ENCODE peak calls at places on chromosomes 6 and 20, in four cellular contexts. L, J, E and N are unnamed samples.

GRCh38 chr20:50029697-50030428 is 47.1 kb downstream of the SNAI1 start:
- DNase-seq in J (peak; percentile 69), L (peak; percentile 83), E (peak; percentile 98), N (no peak)

GRCh38 chr6:169905041-169905807 is 153.8 kb downstream of the ERMARD start:
- DNase-seq in E (peak; percentile 60), L (peak; percentile 48), J (no peak), N (no peak)

GRCh38 chr20:45487231-45487635 is 17.7 kb downstream of the WFDC2 start:
- DNase-seq in E (no peak), J (no peak), L (no peak), N (peak; percentile 10)

GRCh38 chr6:29705389-29706231 is 17.6 kb upstream of the HLA-F start:
- DNase-seq in E (peak; percentile 72), J (peak; percentile 47), L (peak; percentile 78), N (peak; percentile 27)

GRCh38 chr6:122953766-122954165 is 42.3 kb upstream of the CLVS2 start:
- DNase-seq in E (no peak), J (no peak), L (no peak), N (no peak)

GRCh38 chr6:157884756-157885155 is 61.7 kb downstream of the SNX9 start:
- DNase-seq in L (no peak), E (no peak), J (no peak), N (no peak)

GRCh38 chr6:135630789-135631376 is 133.3 kb upstream of the AHI1 start:
- DNase-seq in E (no peak), L (no peak), J (no peak), N (no peak)

GRCh38 chr6:133466666-133467065 is 225.5 kb downstream of the EYA4 start:
- DNase-seq in E (no peak), J (no peak), L (no peak), N (no peak)

GRCh38 chr6:44503471-44503870 is 116.0 kb downstream of the CDC5L start:
- DNase-seq in E (no peak), L (no peak), J (no peak), N (no peak)
- H3K9me2 ChIP-seq in E (no peaks in the 10 kb centered on the region), L (peaks cover 4% of the 10 kb centered on the region), J (no peaks in the 10 kb centered on the region), N (no peaks in the 10 kb centered on the region)

GRCh38 chr6:124996411-124996810 is 34.2 kb downstream of the RNF217 start:
- DNase-seq in L (no peak), J (no peak), E (no peak), N (no peak)

GRCh38 chr6:124995131-124995530 is 32.9 kb downstream of the RNF217 start:
- DNase-seq in J (no peak), E (peak; percentile 45), L (peak; percentile 12), N (no peak)

GRCh38 chr6:124995645-124996325 is 33.5 kb downstream of the RNF217 start:
- DNase-seq in L (no peak), E (peak; percentile 4), J (no peak), N (no peak)

GRCh38 chr6:124999105-124999764 is 37.0 kb downstream of the RNF217 start:
- DNase-seq in J (peak; percentile 44), L (peak; percentile 53), E (no peak), N (no peak)

GRCh38 chr6:124997196-124997875 is 35.1 kb downstream of the RNF217 start:
- DNase-seq in J (no peak), L (no peak), E (no peak), N (no peak)
- H3K79me2 ChIP-seq in J (peaks cover 57% of the 10 kb centered on the region), L (no peaks in the 10 kb centered on the region), E (peaks cover 99% of the 10 kb centered on the region), N (no peaks in the 10 kb centered on the region)

GRCh38 chr6:159727717-159728440 is 573 bp downstream of the WTAP start:
- DNase-seq in L (peak; percentile 5), E (peak; percentile 68), J (no peak), N (peak; percentile 76)
- H3K9me2 ChIP-seq in L (no peaks in the 10 kb centered on the region), E (no peaks in the 10 kb centered on the region), J (no peaks in the 10 kb centered on the region), N (no peaks in the 10 kb centered on the region)

GRCh38 chr6:111409430-111409829 is 73.6 kb downstream of the REV3L start:
- DNase-seq in L (no peak), E (no peak), J (no peak), N (no peak)

GRCh38 chr6:111411046-111411445 is 72.0 kb downstream of the REV3L start:
- DNase-seq in L (no peak), J (no peak), E (no peak), N (no peak)

GRCh38 chr6:111406200-111406711 is 76.8 kb downstream of the REV3L start:
- DNase-seq in E (no peak), J (no peak), L (no peak), N (peak; percentile 82)

GRCh38 chr6:111410371-111410770 is 72.6 kb downstream of the REV3L start:
- DNase-seq in L (no peak), E (no peak), J (no peak), N (peak; percentile 27)

DNA sequence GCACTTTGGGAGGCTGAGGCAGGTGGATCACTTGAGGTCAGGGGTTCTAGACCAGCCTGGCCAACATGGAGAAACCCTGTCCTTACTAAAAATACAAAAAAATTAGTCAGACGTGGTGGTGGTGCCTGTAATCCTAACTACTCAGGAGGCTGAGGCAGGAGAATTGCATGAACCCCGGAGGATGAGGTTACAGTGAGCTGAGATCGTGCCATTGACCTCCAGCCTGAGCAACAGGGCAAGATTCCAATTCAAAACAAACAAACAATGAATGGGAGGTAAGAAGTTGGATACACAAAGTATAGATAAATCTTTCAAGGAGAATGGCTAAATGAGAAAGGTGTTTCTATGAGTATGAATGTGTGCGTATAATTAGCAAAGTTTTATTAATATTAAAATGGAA is 75.3 kb downstream of the REV3L start:
- DNase-seq in J (no peak), L (no peak), E (no peak), N (no peak)
- H3K79me2 ChIP-seq in J (no peaks in the 10 kb centered on the region), L (no peaks in the 10 kb centered on the region), E (peaks cover 79% of the 10 kb centered on the region), N (peaks cover 17% of the 10 kb centered on the region)

GRCh38 chr20:22687676-22688360 is 103.4 kb upstream of the FOXA2 start:
- DNase-seq in J (no peak), L (no peak), E (no peak), N (no peak)

GRCh38 chr20:22690616-22691179 is 106.3 kb upstream of the FOXA2 start:
- DNase-seq in J (no peak), L (no peak), E (no peak), N (no peak)

GRCh38 chr20:22690000-22690399 is 105.6 kb upstream of the FOXA2 start:
- DNase-seq in L (no peak), J (no peak), E (no peak), N (no peak)

GRCh38 chr20:22688485-22688884 is 104.1 kb upstream of the FOXA2 start:
- DNase-seq in J (no peak), L (no peak), E (no peak), N (no peak)

GRCh38 chr20:22689246-22689645 is 104.9 kb upstream of the FOXA2 start:
- DNase-seq in L (no peak), E (no peak), J (no peak), N (no peak)
- H3K9me2 ChIP-seq in L (no peaks in the 10 kb centered on the region), E (no peaks in the 10 kb centered on the region), J (no peaks in the 10 kb centered on the region), N (no peaks in the 10 kb centered on the region)

GRCh38 chr6:128507337-128508310 is 12.8 kb downstream of the PTPRK start:
- DNase-seq in E (peak; percentile 64), L (peak; percentile 80), J (no peak), N (no peak)
- H3K79me2 ChIP-seq in E (peaks cover 74% of the 10 kb centered on the region), L (peaks cover 74% of the 10 kb centered on the region), J (peaks cover 95% of the 10 kb centered on the region), N (no peaks in the 10 kb centered on the region)

GRCh38 chr6:111339294-111339693 is 143.7 kb downstream of the REV3L start:
- DNase-seq in L (no peak), E (no peak), J (no peak), N (no peak)
- H3K9me2 ChIP-seq in L (no peaks in the 10 kb centered on the region), E (no peaks in the 10 kb centered on the region), J (no peaks in the 10 kb centered on the region), N (no peaks in the 10 kb centered on the region)

DNA sequence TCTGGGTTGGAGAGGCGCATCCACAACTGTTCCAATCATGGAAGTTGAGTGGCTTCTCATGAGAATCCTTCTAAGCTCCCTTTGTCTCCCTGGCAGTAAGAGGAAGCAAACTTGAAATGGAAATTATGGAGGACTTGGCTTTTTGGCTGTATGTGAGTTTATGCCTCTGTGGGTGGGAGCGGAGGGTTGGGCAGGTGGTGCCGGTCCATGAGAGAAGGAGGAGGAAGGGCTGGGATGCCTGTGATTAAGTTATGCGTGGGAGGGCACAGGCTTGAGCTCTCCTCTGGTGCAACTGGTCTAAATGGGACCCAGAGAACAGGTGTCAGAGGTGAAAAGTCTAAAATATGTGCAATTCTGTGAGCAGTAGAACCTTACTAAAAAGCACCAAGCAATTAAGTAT is 2.2 kb downstream of the PHACTR3 start:
- DNase-seq in J (no peak), E (no peak), L (no peak), N (no peak)
- H3K79me2 ChIP-seq in J (no peaks in the 10 kb centered on the region), E (no peaks in the 10 kb centered on the region), L (no peaks in the 10 kb centered on the region), N (no peaks in the 10 kb centered on the region)

GRCh38 chr20:38840894-38841470 is 35.5 kb downstream of the PPP1R16B start:
- DNase-seq in E (no peak), L (no peak), J (no peak), N (no peak)

GRCh38 chr20:38842017-38842416 is 36.5 kb downstream of the PPP1R16B start:
- DNase-seq in E (no peak), J (no peak), L (no peak), N (peak; percentile 49)

GRCh38 chr20:38843346-38843745 is 37.8 kb downstream of the PPP1R16B start:
- DNase-seq in L (no peak), E (no peak), J (no peak), N (peak; percentile 36)

GRCh38 chr20:38841570-38841969 is 36.1 kb downstream of the PPP1R16B start:
- DNase-seq in J (no peak), L (no peak), E (no peak), N (no peak)

GRCh38 chr20:38842558-38842981 is 37.1 kb downstream of the PPP1R16B start:
- DNase-seq in E (no peak), J (no peak), L (no peak), N (peak; percentile 96)
- H3K9me2 ChIP-seq in E (no peaks in the 10 kb centered on the region), J (no peaks in the 10 kb centered on the region), L (no peaks in the 10 kb centered on the region), N (no peaks in the 10 kb centered on the region)

GRCh38 chr20:17665756-17666155 is 16.3 kb downstream of the RRBP1 start:
- DNase-seq in E (no peak), L (no peak), J (no peak), N (no peak)

GRCh38 chr20:17662333-17663039 is 19.6 kb downstream of the RRBP1 start:
- DNase-seq in J (no peak), E (peak; percentile 98), L (no peak), N (no peak)

GRCh38 chr20:17663040-17663399 is 19.0 kb downstream of the RRBP1 start:
- DNase-seq in L (no peak), J (no peak), E (no peak), N (no peak)

GRCh38 chr20:17663486-17663885 is 18.6 kb downstream of the RRBP1 start:
- DNase-seq in E (peak; percentile 48), J (no peak), L (no peak), N (no peak)

GRCh38 chr20:17664025-17664638 is 17.9 kb downstream of the RRBP1 start:
- DNase-seq in E (no peak), J (no peak), L (no peak), N (no peak)
- H3K79me2 ChIP-seq in E (peaks cover 100% of the 10 kb centered on the region), J (peaks cover 35% of the 10 kb centered on the region), L (peaks cover 98% of the 10 kb centered on the region), N (no peaks in the 10 kb centered on the region)